ENCODE peak calls at places on chromosomes 12 and 14, in five cellular contexts. One of them, this sample, is unnamed.

GRCh38 chr12:75447695-75448393 is 32.7 kb upstream of the GLIPR1 start:
- DNase-seq in lower leg skin: no peak
- DNase-seq in prostate gland: no peak
- DNase-seq in body of pancreas: no peak
- DNase-seq in NB4: no peak
- DNase-seq in this sample: no peak

GRCh38 chr12:25817166-25817565 is 141.3 kb upstream of the RASSF8 start:
- DNase-seq in NB4: no peak
- DNase-seq in prostate gland: no peak
- DNase-seq in body of pancreas: no peak
- DNase-seq in lower leg skin: no peak
- DNase-seq in this sample: no peak

GRCh38 chr14:55441286-55441685 is 870 bp upstream of the TBPL2 start:
- DNase-seq in prostate gland: no peak
- DNase-seq in NB4: no peak
- DNase-seq in body of pancreas: no peak
- DNase-seq in lower leg skin: no peak
- DNase-seq in this sample: no peak

GRCh38 chr14:28759658-28760313 is 6.8 kb upstream of the FOXG1 start:
- DNase-seq in lower leg skin: no peak
- DNase-seq in body of pancreas: no peak
- DNase-seq in prostate gland: no peak
- DNase-seq in NB4: no peak
- DNase-seq in this sample: no peak

GRCh38 chr12:92133795-92134637 is 11.6 kb downstream of the BTG1 start:
- DNase-seq in prostate gland: no peak
- DNase-seq in NB4: peak; percentile 54
- DNase-seq in lower leg skin: no peak
- DNase-seq in body of pancreas: no peak
- DNase-seq in this sample: no peak

GRCh38 chr12:26396402-26396801 is 201.0 kb downstream of the SSPN start:
- DNase-seq in body of pancreas: no peak
- DNase-seq in prostate gland: no peak
- DNase-seq in lower leg skin: no peak
- DNase-seq in NB4: no peak
- DNase-seq in this sample: no peak

GRCh38 chr14:92093320-92093719 is 13.1 kb downstream of the ATXN3 start:
- DNase-seq in lower leg skin: no peak
- DNase-seq in body of pancreas: no peak
- DNase-seq in prostate gland: no peak
- DNase-seq in NB4: peak; percentile 23
- DNase-seq in this sample: no peak

GRCh38 chr14:78697341-78697740 is 527.2 kb downstream of the NRXN3 start:
- DNase-seq in body of pancreas: no peak
- DNase-seq in lower leg skin: no peak
- DNase-seq in prostate gland: no peak
- DNase-seq in NB4: peak; percentile 18
- DNase-seq in this sample: peak; percentile 2

GRCh38 chr14:105050551-105050897 is 14.7 kb downstream of the GPR132 start:
- DNase-seq in NB4: no peak
- DNase-seq in body of pancreas: peak; percentile 84
- DNase-seq in lower leg skin: no peak
- DNase-seq in prostate gland: no peak
- DNase-seq in this sample: peak; percentile 6

DNA sequence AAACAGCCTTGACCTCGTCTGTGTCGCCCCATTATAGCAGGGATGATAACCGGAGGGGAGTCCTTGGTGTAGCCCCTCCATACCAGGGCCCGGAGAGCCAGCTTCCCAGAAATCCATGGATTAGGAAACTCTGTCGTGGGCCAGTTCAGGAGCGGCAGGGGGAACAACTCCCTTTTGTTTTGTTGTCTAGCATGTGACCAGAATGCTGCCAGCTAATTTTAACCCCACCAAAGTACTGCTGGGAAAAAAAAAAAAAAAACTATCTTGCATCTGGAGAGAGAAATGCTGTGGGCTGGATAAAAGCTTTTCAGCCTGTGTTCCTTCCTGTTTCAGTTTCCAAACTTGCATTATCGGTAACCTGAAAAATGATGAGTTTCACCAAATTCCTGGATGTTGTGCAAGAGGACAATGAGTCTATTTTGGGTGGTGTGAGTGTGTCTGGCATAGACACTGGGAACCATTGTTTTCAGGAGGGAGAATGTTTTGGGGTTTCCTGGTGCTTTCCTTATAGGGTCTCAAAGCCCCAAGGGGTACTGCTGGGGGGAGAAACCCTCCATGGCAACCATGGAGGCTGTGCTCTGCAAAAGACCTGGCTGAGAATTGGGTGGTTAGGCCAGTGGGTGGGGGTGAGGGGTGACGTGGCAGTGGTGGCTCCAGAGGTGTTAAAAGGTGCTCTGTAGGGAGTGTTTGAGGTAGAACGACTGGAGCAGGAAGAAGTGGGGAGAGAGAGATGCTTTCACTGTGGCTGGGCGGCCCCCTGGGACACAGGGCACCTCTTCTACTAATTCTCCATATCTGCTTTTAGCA is 14.9 kb upstream of the IRF2BPL start:
- DNase-seq in lower leg skin: no peak
- DNase-seq in prostate gland: no peak
- DNase-seq in NB4: peak; percentile 80
- DNase-seq in body of pancreas: peak; percentile 62
- DNase-seq in this sample: no peak
- TF ChIP-seq POLR2A in lower leg skin: no peak
- TF ChIP-seq POLR2A in prostate gland: no peak
- TF ChIP-seq POLR2A in NB4: no peak
- TF ChIP-seq POLR2A in body of pancreas: no peak
- TF ChIP-seq POLR2A in this sample: no peak

DNA sequence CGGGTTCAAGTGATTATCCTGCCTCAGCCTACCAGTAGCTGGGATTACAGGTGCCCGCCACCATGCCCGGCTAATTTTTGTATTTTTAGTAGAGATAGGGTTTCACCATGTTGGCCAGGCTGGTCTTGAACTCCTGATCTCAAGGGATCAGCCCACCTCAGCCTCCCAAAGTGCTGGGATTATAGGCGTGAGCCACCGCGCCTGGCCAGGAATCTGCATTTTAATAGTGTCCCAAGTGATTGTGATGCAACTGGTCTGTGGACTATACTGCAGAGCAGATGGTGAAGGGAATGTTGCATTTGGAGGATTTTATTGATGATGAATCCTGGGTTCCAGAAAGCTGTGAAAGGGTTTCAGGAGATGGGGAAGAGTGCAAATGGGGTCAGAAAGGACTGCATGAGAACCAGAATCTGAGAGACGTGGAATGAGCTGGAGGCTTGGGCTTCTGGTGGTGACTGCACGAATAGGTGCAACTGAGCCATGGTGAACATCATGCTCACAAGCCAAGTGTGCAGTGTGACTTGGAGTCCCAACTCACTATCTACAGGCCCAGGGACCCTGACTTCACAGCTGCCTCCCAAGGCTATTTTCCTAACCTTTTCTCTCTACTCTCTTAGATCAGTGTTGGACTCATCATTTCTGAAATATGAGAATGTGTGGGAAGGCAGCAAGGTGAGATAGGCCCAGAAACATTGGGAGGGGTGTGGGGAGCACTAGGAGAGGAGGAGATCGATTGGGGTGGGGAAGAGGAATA is 4.5 kb downstream of the RPS26 start:
- DNase-seq in lower leg skin: no peak
- DNase-seq in body of pancreas: no peak
- DNase-seq in prostate gland: no peak
- DNase-seq in NB4: peak; percentile 36
- DNase-seq in this sample: no peak
- TF ChIP-seq POLR2A in lower leg skin: no peak
- TF ChIP-seq POLR2A in body of pancreas: no peak
- TF ChIP-seq POLR2A in prostate gland: no peak
- TF ChIP-seq POLR2A in NB4: no peak
- TF ChIP-seq POLR2A in this sample: peak; percentile 61

GRCh38 chr12:5441497-5442236 is 9.8 kb downstream of the NTF3 start:
- DNase-seq in lower leg skin: no peak
- DNase-seq in NB4: no peak
- DNase-seq in body of pancreas: peak; percentile 16
- DNase-seq in prostate gland: peak; percentile 43
- DNase-seq in this sample: no peak
- TF ChIP-seq POLR2A in lower leg skin: no peak
- TF ChIP-seq POLR2A in NB4: no peak
- TF ChIP-seq POLR2A in body of pancreas: no peak
- TF ChIP-seq POLR2A in prostate gland: no peak
- TF ChIP-seq POLR2A in this sample: no peak

GRCh38 chr14:77043984-77044485 is 15.5 kb upstream of the IRF2BPL start:
- DNase-seq in body of pancreas: no peak
- DNase-seq in NB4: no peak
- DNase-seq in lower leg skin: no peak
- DNase-seq in prostate gland: no peak
- DNase-seq in this sample: no peak
- TF ChIP-seq POLR2A in body of pancreas: no peak
- TF ChIP-seq POLR2A in NB4: no peak
- TF ChIP-seq POLR2A in lower leg skin: no peak
- TF ChIP-seq POLR2A in prostate gland: no peak
- TF ChIP-seq POLR2A in this sample: no peak

GRCh38 chr14:99781853-99782610 is 11.2 kb upstream of the EML1 start:
- DNase-seq in lower leg skin: peak; percentile 70
- DNase-seq in NB4: no peak
- DNase-seq in body of pancreas: no peak
- DNase-seq in prostate gland: no peak
- DNase-seq in this sample: no peak
- TF ChIP-seq POLR2A in lower leg skin: no peak
- TF ChIP-seq POLR2A in NB4: no peak
- TF ChIP-seq POLR2A in body of pancreas: no peak
- TF ChIP-seq POLR2A in prostate gland: no peak
- TF ChIP-seq POLR2A in this sample: no peak